ENCODE peak calls at places on chromosome 21, in five cellular contexts. J is MCF 10A, L is GM13977, E is foreskin fibroblast, R is GM10248. P is an unnamed sample.
A peak's percentile ranks its signal among the peaks of the same experiment; 100 is the strongest.

GRCh38 chr21:45599146-45599581 is 44.4 kb upstream of the PCBP3 start:
- DNase-seq in J (no peak), L (no peak), E (no peak), R (no peak), P (no peak)

GRCh38 chr21:42367379-42368165 is 1.2 kb upstream of the TFF1 start:
- DNase-seq in J (no peak), L (no peak), E (no peak), R (no peak), P (no peak)

GRCh38 chr21:46180079-46180722 is 4.1 kb downstream of the SPATC1L start:
- DNase-seq in J (no peak), L (peak; percentile 10), E (no peak), R (no peak), P (no peak)

GRCh38 chr21:28233536-28234220 is 759.0 kb downstream of the LTN1 start:
- DNase-seq in J (no peak), L (no peak), E (no peak), R (no peak), P (no peak)

GRCh38 chr21:27079807-27080206 is 112.9 kb upstream of the ADAMTS5 start:
- DNase-seq in J (no peak), L (no peak), E (no peak), R (no peak), P (no peak)

GRCh38 chr21:42846221-42846620 is 33.1 kb downstream of the WDR4 start:
- DNase-seq in J (no peak), L (no peak), E (no peak), R (no peak), P (no peak)

GRCh38 chr21:39441502-39442475 is 3.8 kb downstream of the LCA5L start:
- DNase-seq in J (peak; percentile 61), L (peak; percentile 56), E (peak; percentile 74), R (peak; percentile 51), P (no peak)

GRCh38 chr21:17105972-17106371 is 406.9 kb upstream of the CXADR start:
- DNase-seq in J (peak; percentile 7), L (no peak), E (peak; percentile 2), R (no peak), P (no peak)

GRCh38 chr21:22083899-22084298 is 1085.7 kb downstream of the NCAM2 start:
- DNase-seq in J (no peak), L (no peak), E (no peak), R (no peak), P (no peak)

GRCh38 chr21:33858672-33859372 is 56.8 kb downstream of the ATP5PO start:
- DNase-seq in J (no peak), L (no peak), E (no peak), R (no peak), P (no peak)

GRCh38 chr21:37509802-37510393 is 143.3 kb downstream of the DYRK1A start:
- DNase-seq in J (no peak), L (no peak), E (peak; percentile 51), R (no peak), P (no peak)

GRCh38 chr21:31644648-31645047 is 14.8 kb upstream of the SOD1 start:
- DNase-seq in J (no peak), L (no peak), E (no peak), R (no peak), P (no peak)

GRCh38 chr21:32624726-32625125 is 12.5 kb upstream of the CFAP298 start:
- DNase-seq in J (peak; percentile 33), L (peak; percentile 32), E (peak; percentile 40), R (peak; percentile 20), P (no peak)

GRCh38 chr21:39022901-39023693 is 160.2 kb downstream of the PSMG1 start:
- DNase-seq in J (peak; percentile 33), L (no peak), E (no peak), R (no peak), P (peak; percentile 45)

GRCh38 chr21:37339527-37339889 is 27.1 kb upstream of the DYRK1A start:
- DNase-seq in J (no peak), L (no peak), E (no peak), R (no peak), P (no peak)

GRCh38 chr21:40881767-40882166 is 34.8 kb upstream of the DSCAM start:
- DNase-seq in J (no peak), L (no peak), E (no peak), R (no peak), P (no peak)

GRCh38 chr21:26441081-26441610 is 131.9 kb downstream of the CYYR1 start:
- DNase-seq in J (no peak), L (no peak), E (no peak), R (no peak), P (no peak)

GRCh38 chr21:15005391-15005790 is 59.4 kb downstream of the NRIP1 start:
- DNase-seq in J (no peak), L (no peak), E (peak; percentile 52), R (no peak), P (peak; percentile 83)

GRCh38 chr21:43599728-43600127 is 59.6 kb downstream of the HSF2BP start:
- DNase-seq in J (no peak), L (no peak), E (no peak), R (no peak), P (no peak)

GRCh38 chr21:32705139-32705538 is 22.7 kb downstream of the SYNJ1 start:
- DNase-seq in J (no peak), L (no peak), E (peak; percentile 9), R (no peak), P (no peak)

GRCh38 chr21:26925122-26925521 is 41.8 kb downstream of the ADAMTS5 start:
- DNase-seq in J (no peak), L (no peak), E (no peak), R (no peak), P (no peak)

GRCh38 chr21:27526451-27526850 is 559.6 kb upstream of the ADAMTS5 start:
- DNase-seq in J (no peak), L (no peak), E (no peak), R (no peak), P (no peak)

GRCh38 chr21:34936874-34937563 is 112.1 kb downstream of the RUNX1 start:
- DNase-seq in J (peak; percentile 35), L (no peak), E (peak; percentile 54), R (no peak), P (no peak)

GRCh38 chr21:36470294-36470693 is 9.6 kb downstream of the CLDN14 start:
- DNase-seq in J (no peak), L (no peak), E (no peak), R (no peak), P (no peak)

GRCh38 chr21:42025392-42026071 is 15.4 kb upstream of the ZBTB21 start:
- DNase-seq in J (no peak), L (no peak), E (peak; percentile 87), R (no peak), P (no peak)

GRCh38 chr21:27495836-27496235 is 528.9 kb upstream of the ADAMTS5 start:
- DNase-seq in J (no peak), L (no peak), E (peak; percentile 21), R (no peak), P (no peak)

GRCh38 chr21:31335957-31336738 is 7.9 kb downstream of the TIAM1 start:
- DNase-seq in J (peak; percentile 88), L (no peak), E (peak; percentile 86), R (no peak), P (no peak)

GRCh38 chr21:39599191-39599966 is 13.4 kb upstream of the B3GALT5 start:
- DNase-seq in J (no peak), L (no peak), E (no peak), R (no peak), P (no peak)

P was measured in retina.